ENCODE peak calls at places on chromosome 3, in five cellular contexts. L is GM23338, C is ovary, T is GM12878, J is A549. A is an unnamed sample. For H3K4me1, the result is how much of the 10 kb centered on the place peaks cover.

GRCh38 chr3:25468866-25469319 is 40.8 kb downstream of the RARB start:
- DNase-seq in L (peak), C (peak), J (no peak), T (no peak), A (peak)

GRCh38 chr3:32842987-32843386 is 25.2 kb downstream of the TRIM71 start:
- DNase-seq in L (peak), T (no peak), J (no peak), C (no peak), A (no peak)

GRCh38 chr3:114035146-114035545 is 21.2 kb downstream of the CCDC191 start:
- DNase-seq in T (no peak), L (no peak), J (no peak), C (no peak), A (no peak)

GRCh38 chr3:168162172-168162571 is 66.4 kb upstream of the GOLIM4 start:
- DNase-seq in T (no peak), L (no peak), C (no peak), J (no peak), A (no peak)

GRCh38 chr3:110343376-110343775 is 728.2 kb upstream of the NECTIN3 start:
- DNase-seq in L (no peak), C (no peak), J (peak), T (no peak), A (no peak)

GRCh38 chr3:134194247-134194646 is 56.4 kb downstream of the RYK start:
- DNase-seq in T (no peak), C (no peak), L (no peak), J (no peak), A (no peak)

GRCh38 chr3:37601832-37602231 is 259.8 kb upstream of the CTDSPL start:
- DNase-seq in T (no peak), J (no peak), L (no peak), C (no peak), A (no peak)

GRCh38 chr3:126961191-126961790 is 21.6 kb upstream of the PLXNA1 start:
- DNase-seq in J (no peak), T (no peak), L (no peak), C (peak), A (peak)

GRCh38 chr3:8625991-8626390 is 18.6 kb downstream of the SSUH2 start:
- DNase-seq in L (no peak), C (no peak), J (no peak), T (no peak), A (no peak)

GRCh38 chr3:197367081-197367780 is 68.8 kb upstream of the DLG1 start:
- DNase-seq in C (no peak), T (no peak), L (peak), J (peak), A (no peak)

GRCh38 chr3:138066383-138066782 is 49.0 kb downstream of the DZIP1L start:
- DNase-seq in T (no peak), J (no peak), C (no peak), L (no peak), A (no peak)

GRCh38 chr3:188036375-188036985 is 117.5 kb upstream of the LPP start:
- DNase-seq in J (no peak), L (no peak), T (no peak), C (no peak), A (no peak)

GRCh38 chr3:62749657-62750056 is 125.6 kb downstream of the CADPS start:
- DNase-seq in C (no peak), L (no peak), T (no peak), J (no peak), A (no peak)

GRCh38 chr3:171956372-171957104 is 82.8 kb upstream of the FNDC3B start:
- DNase-seq in L (no peak), C (no peak), J (no peak), T (no peak), A (no peak)

GRCh38 chr3:59600631-59601030 is 550.8 kb upstream of the CFAP20DC start:
- DNase-seq in T (no peak), L (no peak), J (no peak), C (no peak), A (no peak)

GRCh38 chr3:147574622-147575021 is 165.5 kb downstream of the ZIC1 start:
- DNase-seq in L (no peak), T (no peak), C (no peak), J (no peak), A (no peak)

GRCh38 chr3:169286214-169286613 is 377.3 kb downstream of the MECOM start:
- DNase-seq in L (no peak), J (no peak), T (no peak), C (no peak), A (no peak)

GRCh38 chr3:186722457-186722856 is 5.3 kb downstream of the KNG1 start:
- DNase-seq in L (peak), J (peak), T (no peak), C (no peak), A (no peak)

GRCh38 chr3:133891662-133892389 is 3.9 kb downstream of the RAB6B start:
- DNase-seq in J (no peak), L (no peak), T (no peak), C (no peak), A (no peak)

GRCh38 chr3:185657211-185657610 is 71.1 kb downstream of the SENP2 start:
- DNase-seq in J (no peak), C (no peak), L (no peak), T (no peak), A (no peak)

GRCh38 chr3:46946856-46947544 is 29.5 kb downstream of the CCDC12 start:
- DNase-seq in J (peak), L (no peak), T (no peak), C (no peak), A (peak)

GRCh38 chr3:170749765-170750477 is 120.1 kb downstream of the RPL22L1 start:
- DNase-seq in C (no peak), J (no peak), L (no peak), T (no peak), A (no peak)
- H3K27ac ChIP-seq in C (no peak), J (peak), L (no peak), T (no peak), A (no peak)

GRCh38 chr3:4562595-4562994 is 69.4 kb downstream of the ITPR1 start:
- DNase-seq in L (no peak), T (no peak), J (no peak), C (no peak), A (no peak)
- H3K4me1 ChIP-seq in L (under half), T (under half), J (under half), C (under half), A (under half)

GRCh38 chr3:44001072-44001471 is 240.6 kb upstream of the TOPAZ1 start:
- DNase-seq in C (no peak), T (no peak), L (peak), J (no peak), A (no peak)
- H3K4me3 ChIP-seq in C (no peak), T (peak), L (no peak), J (peak), A (no peak)

DNA sequence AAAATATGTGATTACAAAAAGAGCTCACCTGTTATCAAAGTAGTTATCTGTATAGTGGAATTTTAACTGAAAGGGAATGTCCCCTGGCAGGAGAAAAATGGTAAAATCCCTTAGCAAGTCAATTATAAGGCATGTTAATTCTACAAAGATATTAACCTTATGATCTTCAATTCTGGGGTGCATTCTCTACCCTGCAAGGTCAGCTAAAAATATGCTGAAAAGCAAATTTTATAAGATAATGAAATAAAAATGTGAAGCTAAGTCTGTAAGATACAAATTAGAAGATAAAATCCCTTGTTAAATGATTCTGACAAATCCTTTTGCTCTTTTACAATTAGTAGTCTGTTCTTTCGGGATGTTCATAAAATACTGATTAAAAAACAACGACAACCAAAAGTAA is 109.8 kb downstream of the BBX start:
- DNase-seq in J (no peak), T (no peak), C (no peak), L (no peak), A (no peak)
- H3K27ac ChIP-seq in J (no peak), T (no peak), C (no peak), L (no peak), A (no peak)

GRCh38 chr3:57928511-57928910 is 79.7 kb upstream of the FLNB start:
- DNase-seq in L (no peak), J (no peak), C (no peak), T (no peak), A (no peak)
- H3K4me1 ChIP-seq in L (under half), J (under half), C (under half), T (under half), A (under half)

GRCh38 chr3:56831572-56831971 is 29.8 kb upstream of the ARHGEF3 start:
- DNase-seq in C (no peak), J (no peak), L (no peak), T (no peak), A (no peak)
- H3K4me3 ChIP-seq in C (no peak), J (no peak), L (no peak), T (no peak), A (no peak)

GRCh38 chr3:7309707-7310106 is 448.8 kb downstream of the GRM7 start:
- DNase-seq in C (peak), J (no peak), T (no peak), L (peak), A (peak)
- H3K27ac ChIP-seq in C (no peak), J (no peak), T (no peak), L (no peak), A (no peak)